ENCODE peak calls at places on chromosomes 1 and 21, in nine cellular contexts. I is nephron progenitor cell; C is GM13977; U is stimulated activated CD8-positive, alpha-beta memory T cell treated with anti-CD3 and anti-CD28 coated beads, Interleukin-4, amount 100 ng/mL, for 1 hour; S is central memory CD4-positive, alpha-beta T cell; D is natural killer cell treated with Interleukin-12 subunit alpha and Interleukin-12 subunit beta and Interleukin-15 and Interleukin-18, amount 100 ng/mL, for 72 hours; Y is A549; K is NCI-H226; O is cortex of kidney. W is an unnamed sample.

GRCh38 chr1:35379317-35380000 is 111.0 kb downstream of the ZMYM4 start:
- DNase-seq in D (peak; percentile 60), S (no peak), U (no peak), K (no peak), C (no peak), I (no peak), O (no peak), Y (no peak), W (no peak)

GRCh38 chr1:30185313-30185712 is 538.1 kb downstream of the MATN1 start:
- DNase-seq in I (no peak), K (no peak), O (no peak), S (no peak), Y (no peak), D (no peak), C (no peak), U (no peak), W (no peak)

GRCh38 chr21:41600961-41601572 is 93.1 kb upstream of the TMPRSS2 start:
- DNase-seq in O (no peak), I (no peak), Y (no peak), K (no peak), C (no peak), U (no peak), S (no peak), D (no peak), W (no peak)

GRCh38 chr21:33976082-33976979 is 60.7 kb upstream of the ATP5PO start:
- DNase-seq in C (peak; percentile 59), K (peak; percentile 95), O (no peak), Y (peak; percentile 67), U (no peak), I (no peak), S (peak; percentile 44), D (peak; percentile 79), W (no peak)

GRCh38 chr1:203628185-203628996 is 1.8 kb downstream of the ATP2B4 start:
- DNase-seq in Y (no peak), K (peak; percentile 72), D (peak; percentile 65), O (no peak), S (peak; percentile 21), U (no peak), I (peak; percentile 58), C (no peak), W (peak; percentile 66)

GRCh38 chr1:83641206-83641658 is 357.7 kb downstream of the TTLL7 start:
- DNase-seq in S (no peak), U (no peak), D (no peak), I (no peak), O (no peak), Y (no peak), K (no peak), C (no peak), W (no peak)

GRCh38 chr1:204837440-204838084 is 33.1 kb upstream of the NFASC start:
- DNase-seq in Y (peak; percentile 45), S (no peak), D (no peak), I (peak; percentile 91), U (no peak), K (peak; percentile 33), O (no peak), C (peak; percentile 47), W (peak; percentile 70)

GRCh38 chr21:36704281-36704957 is 5.5 kb downstream of the SIM2 start:
- DNase-seq in O (no peak), S (no peak), I (no peak), U (no peak), K (no peak), D (no peak), Y (no peak), C (peak; percentile 52), W (no peak)

GRCh38 chr21:42737969-42738590 is 84.7 kb downstream of the PDE9A start:
- DNase-seq in Y (no peak), C (no peak), U (no peak), K (no peak), I (no peak), S (peak; percentile 52), D (no peak), O (no peak), W (no peak)

GRCh38 chr1:202155478-202156021 is 4.9 kb downstream of the PTPN7 start:
- DNase-seq in D (no peak), S (no peak), K (peak; percentile 49), C (no peak), O (no peak), I (no peak), Y (peak; percentile 78), U (no peak), W (no peak)

GRCh38 chr1:197614916-197615692 is 160.2 kb downstream of the DENND1B start:
- DNase-seq in Y (peak; percentile 59), C (no peak), U (no peak), S (no peak), K (peak; percentile 19), D (peak; percentile 61), I (peak; percentile 28), O (no peak), W (peak; percentile 38)

GRCh38 chr1:29849038-29849750 is 612.9 kb downstream of the PTPRU start:
- DNase-seq in S (peak; percentile 10), Y (peak; percentile 45), C (peak; percentile 40), O (no peak), K (no peak), I (peak; percentile 36), U (no peak), D (peak; percentile 59), W (peak; percentile 55)

GRCh38 chr1:36968730-36969129 is 65.6 kb downstream of the GRIK3 start:
- DNase-seq in S (no peak), D (no peak), Y (no peak), K (no peak), I (no peak), O (no peak), U (no peak), C (no peak), W (no peak)

GRCh38 chr1:62391369-62391971 is 45.4 kb upstream of the USP1 start:
- DNase-seq in U (no peak), Y (no peak), C (peak; percentile 36), O (no peak), D (no peak), K (no peak), I (peak; percentile 46), S (no peak), W (peak; percentile 58)

GRCh38 chr1:3681898-3682806 is 29.8 kb downstream of the TP73 start:
- DNase-seq in C (no peak), U (no peak), O (no peak), D (no peak), Y (no peak), S (no peak), K (no peak), I (no peak), W (no peak)

GRCh38 chr1:212568978-212569537 is 39.5 kb upstream of the ATF3 start:
- DNase-seq in D (no peak), U (no peak), O (no peak), I (no peak), C (no peak), K (no peak), S (no peak), Y (no peak), W (no peak)

GRCh38 chr1:61318319-61319125 is 236.2 kb downstream of the NFIA start:
- DNase-seq in U (no peak), S (no peak), O (no peak), I (peak; percentile 29), Y (no peak), D (no peak), C (peak; percentile 45), K (peak; percentile 48), W (no peak)

GRCh38 chr1:83547903-83548302 is 451.0 kb downstream of the TTLL7 start:
- DNase-seq in Y (no peak), S (no peak), K (no peak), U (no peak), O (no peak), I (no peak), C (no peak), D (no peak), W (no peak)

GRCh38 chr1:246795094-246795671 is 71.0 kb downstream of the SCCPDH start:
- DNase-seq in S (no peak), Y (no peak), O (no peak), D (no peak), C (no peak), I (no peak), U (no peak), K (no peak), W (no peak)

GRCh38 chr1:64161347-64162080 is 41.9 kb upstream of the UBE2U start:
- DNase-seq in K (no peak), D (no peak), C (no peak), U (no peak), Y (no peak), S (no peak), O (no peak), I (no peak), W (no peak)

GRCh38 chr1:191022856-191023255 is 545.2 kb upstream of the BRINP3 start:
- DNase-seq in K (peak; percentile 80), C (no peak), U (no peak), Y (no peak), I (no peak), S (no peak), O (no peak), D (no peak), W (no peak)

GRCh38 chr1:52677407-52677806 is 20.7 kb downstream of the COA7 start:
- DNase-seq in D (no peak), Y (no peak), I (no peak), K (peak; percentile 18), O (no peak), U (no peak), C (no peak), S (no peak), W (no peak)

GRCh38 chr1:16021681-16022080 is at the start of gene CLCNKA:
- DNase-seq in I (no peak), S (no peak), D (no peak), Y (no peak), O (no peak), U (no peak), C (no peak), K (no peak), W (no peak)

GRCh38 chr1:114114751-114115104 is 38.9 kb downstream of the SYT6 start:
- DNase-seq in K (no peak), C (no peak), Y (no peak), O (no peak), S (no peak), I (no peak), D (no peak), U (no peak), W (no peak)

GRCh38 chr1:245809361-245809760 is 654.6 kb downstream of the KIF26B start:
- DNase-seq in U (no peak), S (no peak), I (no peak), Y (no peak), D (no peak), O (no peak), K (no peak), C (no peak), W (no peak)

GRCh38 chr1:117586747-117587478 is 18.9 kb upstream of the TENT5C start:
- DNase-seq in C (no peak), I (no peak), K (no peak), Y (no peak), S (no peak), O (no peak), D (peak; percentile 53), U (no peak), W (no peak)

GRCh38 chr1:8121261-8122159 is 95.4 kb upstream of the ERRFI1 start:
- DNase-seq in C (no peak), K (no peak), O (no peak), D (no peak), I (no peak), Y (peak; percentile 77), U (no peak), S (no peak), W (no peak)

GRCh38 chr1:3598051-3598471 is 13.2 kb downstream of the MEGF6 start:
- DNase-seq in U (no peak), I (peak; percentile 55), Y (no peak), K (no peak), S (no peak), C (peak; percentile 57), D (no peak), O (no peak), W (no peak)